ENCODE peak calls at places on chromosomes 3 and 15, in six cellular contexts. W, Q, L, F, N and S are unnamed samples.

GRCh38 chr3:165852710-165853109 is 15.5 kb upstream of the BCHE start:
- DNase-seq in W (no peak), Q (no peak), L (no peak), F (no peak), N (no peak), S (no peak)

GRCh38 chr3:108159128-108159527 is 63.1 kb downstream of the IFT57 start:
- DNase-seq in W (peak), Q (peak), L (no peak), F (no peak), N (peak), S (no peak)

GRCh38 chr3:43627360-43627759 is 5.5 kb upstream of the ANO10 start:
- DNase-seq in W (no peak), Q (no peak), L (no peak), F (no peak), N (no peak), S (no peak)

GRCh38 chr3:183227586-183227985 is 25.5 kb upstream of the B3GNT5 start:
- DNase-seq in W (no peak), Q (no peak), L (no peak), F (no peak), N (no peak), S (no peak)

GRCh38 chr3:166445865-166446264 is 608.6 kb upstream of the BCHE start:
- DNase-seq in W (peak), Q (no peak), L (no peak), F (no peak), N (peak), S (no peak)

GRCh38 chr3:28972921-28973320 is 307.9 kb upstream of the RBMS3 start:
- DNase-seq in W (peak), Q (peak), L (no peak), F (no peak), N (no peak), S (no peak)

GRCh38 chr3:101984356-101984755 is 135.0 kb downstream of the NFKBIZ start:
- DNase-seq in W (peak), Q (no peak), L (no peak), F (no peak), N (no peak), S (no peak)

GRCh38 chr15:65092911-65093792 is 16.6 kb downstream of the KBTBD13 start:
- DNase-seq in W (no peak), Q (no peak), L (peak), F (peak), N (no peak), S (no peak)

GRCh38 chr3:189794518-189794917 is 163.3 kb downstream of the TP63 start:
- DNase-seq in W (no peak), Q (no peak), L (no peak), F (no peak), N (no peak), S (no peak)

GRCh38 chr3:125123906-125124305 is 68.1 kb upstream of the HEG1 start:
- DNase-seq in W (no peak), Q (peak), L (no peak), F (no peak), N (peak), S (peak)

GRCh38 chr3:114093596-114093995 is 37.1 kb downstream of the QTRT2 start:
- DNase-seq in W (peak), Q (peak), L (no peak), F (no peak), N (peak), S (peak)

GRCh38 chr3:133474251-133474801 is 74.5 kb downstream of the BFSP2 start:
- DNase-seq in W (no peak), Q (peak), L (no peak), F (no peak), N (peak), S (peak)

GRCh38 chr15:80445300-80446041 is 41.3 kb downstream of the ARNT2 start:
- DNase-seq in W (no peak), Q (no peak), L (no peak), F (peak), N (no peak), S (no peak)

GRCh38 chr15:80442728-80443403 is 38.7 kb downstream of the ARNT2 start:
- DNase-seq in W (no peak), Q (no peak), L (no peak), F (no peak), N (no peak), S (no peak)

GRCh38 chr15:80449825-80450224 is 45.6 kb downstream of the ARNT2 start:
- DNase-seq in W (no peak), Q (no peak), L (no peak), F (no peak), N (no peak), S (no peak)

GRCh38 chr15:80440024-80440423 is 35.8 kb downstream of the ARNT2 start:
- DNase-seq in W (no peak), Q (no peak), L (no peak), F (no peak), N (no peak), S (no peak)

DNA sequence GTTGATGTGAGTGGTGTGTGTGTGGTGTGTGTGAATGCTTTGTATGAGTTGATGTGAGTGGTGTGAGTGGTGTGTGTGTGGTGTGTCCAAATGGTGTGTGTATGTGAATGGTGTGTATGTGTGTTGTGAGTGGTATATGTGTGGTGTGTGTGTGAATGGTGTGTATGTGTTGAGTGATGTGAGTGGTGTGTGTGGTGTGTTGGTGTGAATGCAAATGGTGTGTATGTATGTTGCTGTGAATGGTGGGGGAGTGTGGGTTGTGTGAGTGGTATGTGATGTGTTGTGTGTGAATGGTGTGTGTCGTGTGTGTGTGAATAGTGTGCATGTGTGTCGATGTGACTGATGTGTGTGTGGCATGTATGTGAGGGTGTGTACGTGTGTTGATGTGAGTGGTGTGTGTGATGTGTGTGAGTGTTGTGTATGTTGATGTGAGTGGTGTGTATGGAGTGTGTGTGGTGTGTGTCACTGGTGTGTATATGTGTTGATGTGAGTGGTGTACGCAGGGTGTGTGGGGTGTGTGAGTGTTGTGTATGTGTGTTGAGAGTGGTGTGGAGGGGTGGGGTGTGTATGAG is 40.6 kb downstream of the ARNT2 start:
- DNase-seq in W (no peak), Q (no peak), L (no peak), F (no peak), N (no peak), S (no peak)
- H3K4me3 ChIP-seq in W (no peak), Q (no peak), L (no peak), F (no peak), N (no peak), S (no peak)

DNA sequence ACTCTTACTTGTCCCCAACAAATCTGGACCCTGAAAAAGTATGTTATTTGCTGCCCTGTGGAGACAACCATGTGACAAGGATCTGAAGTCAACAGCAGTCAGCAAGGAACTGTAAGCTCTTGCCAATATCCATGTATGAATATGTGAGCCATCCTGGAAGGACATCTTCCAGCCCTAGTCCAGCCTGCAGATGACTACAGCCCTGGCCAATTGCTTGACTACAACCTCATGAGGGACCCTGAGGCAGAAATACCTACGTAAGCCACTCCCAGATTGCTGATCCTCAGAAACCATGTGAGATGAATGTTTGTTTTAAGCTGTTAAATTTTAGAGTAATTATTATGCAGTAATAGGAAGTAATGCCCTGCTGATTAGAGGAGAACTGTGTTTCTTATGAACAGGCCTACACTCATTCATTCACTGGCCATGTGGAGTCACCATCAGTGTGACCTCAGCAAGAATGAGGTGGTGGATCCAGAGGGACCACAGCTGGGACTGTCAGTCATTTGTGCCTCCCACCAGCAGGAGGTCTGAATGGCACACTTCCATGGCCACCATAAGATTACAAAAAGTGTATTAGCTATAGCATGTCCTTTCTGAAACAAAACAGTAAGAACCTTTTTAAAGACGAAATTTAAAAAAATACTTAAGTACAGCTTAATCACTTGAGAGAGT is 92.6 kb downstream of the TFDP2 start:
- DNase-seq in W (peak), Q (no peak), L (no peak), F (no peak), N (no peak), S (no peak)
- TF ChIP-seq CTCF in W (no peak), Q (no peak), L (peak), F (no peak), N (no peak), S (no peak)

DNA sequence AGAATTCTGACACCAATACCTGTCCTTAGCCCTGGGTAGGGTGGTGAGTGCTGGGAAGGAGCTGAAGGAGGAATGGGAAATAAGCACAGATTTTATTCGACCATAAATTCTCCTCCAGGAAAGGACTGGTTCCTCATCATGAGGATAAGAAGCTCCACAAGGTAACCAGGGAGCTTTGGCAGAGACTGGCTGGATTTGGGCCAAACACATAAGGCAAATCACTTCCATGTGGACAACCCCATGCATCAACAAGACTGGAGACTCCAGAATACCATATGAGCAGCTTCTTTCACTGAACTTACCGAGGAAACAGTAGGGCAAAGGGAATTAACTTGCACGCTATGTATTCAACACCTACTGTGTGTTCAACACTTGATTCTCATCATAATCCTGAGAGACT is 312.5 kb downstream of the NTRK3 start:
- DNase-seq in W (no peak), Q (no peak), L (no peak), F (no peak), N (no peak), S (no peak)
- H3K4me3 ChIP-seq in W (no peak), Q (no peak), L (no peak), F (no peak), N (no peak), S (no peak)

DNA sequence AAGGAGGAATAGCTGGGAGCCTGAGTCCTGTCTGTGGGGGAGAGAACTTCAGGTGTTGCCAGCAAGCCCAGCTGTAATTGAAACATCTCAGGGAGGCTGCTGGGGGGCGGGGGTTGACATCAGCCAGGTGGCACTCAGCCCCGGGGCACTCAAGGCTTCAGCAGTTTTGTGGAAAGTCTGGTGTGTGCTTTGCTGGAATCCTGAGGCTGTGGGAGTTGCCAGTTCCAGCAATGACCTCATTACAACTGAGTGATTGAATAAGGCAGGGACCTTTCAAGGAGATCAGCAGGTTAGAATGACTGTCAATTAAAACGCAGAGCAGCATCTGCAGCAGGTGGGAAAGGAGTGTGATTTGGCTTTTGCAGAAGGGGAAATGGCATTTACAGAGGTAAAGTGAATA is 75.7 kb downstream of the FAM43A start:
- DNase-seq in W (peak), Q (no peak), L (no peak), F (no peak), N (no peak), S (no peak)
- TF ChIP-seq CTCF in W (no peak), Q (no peak), L (no peak), F (no peak), N (no peak), S (no peak)

DNA sequence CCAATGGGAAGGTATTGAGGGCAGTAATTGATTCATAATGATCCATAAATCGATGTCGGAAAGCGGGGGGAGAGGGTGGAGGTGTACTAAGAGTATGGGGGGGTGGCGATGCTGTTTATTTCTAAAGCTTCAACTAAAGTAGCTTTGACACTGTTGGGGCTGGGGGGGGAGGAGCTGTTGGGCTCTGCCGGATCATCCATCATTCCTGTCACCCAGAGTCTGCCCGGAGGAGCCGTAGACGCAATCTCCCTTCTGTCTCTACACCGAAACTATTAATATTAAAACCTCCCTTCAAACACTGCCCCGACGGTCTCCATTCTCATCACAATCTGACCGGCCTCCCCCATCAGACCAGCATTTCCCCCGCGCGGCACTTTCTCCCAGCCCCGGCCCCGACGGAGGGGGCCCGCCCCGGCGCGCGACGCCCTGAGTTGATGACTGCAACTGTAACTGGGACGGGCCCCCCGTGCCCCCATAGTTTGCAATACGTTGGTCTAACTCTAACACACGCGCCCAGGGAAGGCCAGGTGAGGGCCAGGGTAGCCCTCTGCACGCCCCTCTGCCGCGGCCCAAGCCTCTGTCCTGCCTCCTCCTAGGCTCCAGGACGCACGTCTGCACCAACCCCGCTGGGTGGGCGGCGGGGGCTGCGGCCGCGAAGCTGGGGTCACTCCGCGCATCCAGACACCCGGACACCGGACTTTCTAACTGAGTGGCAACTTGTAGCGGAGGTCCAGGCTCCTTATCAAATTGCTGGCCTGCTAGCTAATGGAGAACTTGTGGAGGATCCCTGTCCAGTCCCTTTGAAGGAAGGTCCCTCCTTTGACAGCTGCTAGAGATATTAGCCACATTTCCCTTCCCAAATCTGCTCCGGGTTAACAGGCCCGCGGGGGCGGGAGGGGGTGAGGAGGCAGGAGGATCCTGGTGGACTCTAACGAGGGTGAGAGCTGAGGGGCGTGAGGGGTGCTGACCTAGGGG is 212.0 kb downstream of the MEIS2 start:
- DNase-seq in W (no peak), Q (peak), L (peak), F (peak), N (no peak), S (no peak)
- H3K4me3 ChIP-seq in W (no peak), Q (peak), L (no peak), F (peak), N (no peak), S (peak)

GRCh38 chr3:123706871-123707270 is 122.0 kb upstream of the HACD2 start:
- DNase-seq in W (peak), Q (peak), L (no peak), F (no peak), N (peak), S (no peak)
- TF ChIP-seq CTCF in W (no peak), Q (no peak), L (no peak), F (no peak), N (no peak), S (no peak)